ENCODE peak calls at places on chromosome 9, in ten cellular contexts. N is activated T-helper 1 cell treated with anti-CD3 and anti-CD28 coated beads, Interleukin-2, amount 50 U/mL, for 16 hours; L is stimulated activated CD4-positive, alpha-beta T cell treated with anti-CD3 and anti-CD28 coated beads, Interleukin-12 subunit alpha, Interleukin-12 subunit beta, amount 100 ng/mL, for 24 hours; I is mammary epithelial cell; Y is effector CD4-positive, alpha-beta T cell; K is stimulated activated CD8-positive, alpha-beta memory T cell treated with anti-CD3 and anti-CD28 coated beads, Interleukin-15, amount 100 ng/mL, for 48 hours; Q is fibroblast of the conjunctiva; O is SW480; Z is caudate nucleus; R is AML-193. E is an unnamed sample.
A peak's percentile ranks its signal among the peaks of the same experiment; 100 is the strongest.

GRCh38 chr9:10403283-10403682 is 209.5 kb downstream of the PTPRD start:
- DNase-seq in N (no peak), L (no peak), I (no peak), Y (no peak), K (no peak), Q (no peak), O (no peak), Z (no peak), R (no peak), E (no peak)

GRCh38 chr9:108885643-108886348 is 23.7 kb downstream of the ACTL7A start:
- DNase-seq in N (no peak), L (peak; percentile 31), I (peak; percentile 80), Y (no peak), K (peak; percentile 50), Q (peak; percentile 80), O (peak; percentile 59), Z (no peak), R (no peak), E (peak; percentile 74)

GRCh38 chr9:14189578-14189977 is 124.4 kb downstream of the NFIB start:
- DNase-seq in N (no peak), L (no peak), I (peak; percentile 40), Y (no peak), K (no peak), Q (no peak), O (no peak), Z (no peak), R (no peak), E (no peak)

GRCh38 chr9:126421567-126422428 is 95.2 kb downstream of the MVB12B start:
- DNase-seq in N (no peak), L (no peak), I (no peak), Y (no peak), K (no peak), Q (no peak), O (no peak), Z (no peak), R (no peak), E (no peak)

GRCh38 chr9:115941561-115942315 is 211.9 kb upstream of the PAPPA start:
- DNase-seq in N (no peak), L (no peak), I (peak; percentile 91), Y (no peak), K (no peak), Q (peak; percentile 23), O (no peak), Z (no peak), R (no peak), E (no peak)

GRCh38 chr9:127555830-127556820 is 56.0 kb upstream of the STXBP1 start:
- DNase-seq in N (no peak), L (no peak), I (peak; percentile 94), Y (peak; percentile 43), K (peak; percentile 66), Q (peak; percentile 84), O (peak; percentile 74), Z (no peak), R (peak; percentile 78), E (no peak)

GRCh38 chr9:127539259-127539981 is 72.7 kb upstream of the STXBP1 start:
- DNase-seq in N (no peak), L (no peak), I (no peak), Y (no peak), K (no peak), Q (no peak), O (no peak), Z (no peak), R (no peak), E (no peak)

GRCh38 chr9:93680445-93681315 is 104.3 kb downstream of the PHF2 start:
- DNase-seq in N (peak; percentile 2), L (no peak), I (no peak), Y (no peak), K (no peak), Q (no peak), O (no peak), Z (no peak), R (no peak), E (no peak)

GRCh38 chr9:94971378-94972131 is 245.1 kb downstream of the AOPEP start:
- DNase-seq in N (no peak), L (no peak), I (no peak), Y (no peak), K (no peak), Q (peak; percentile 52), O (no peak), Z (no peak), R (no peak), E (no peak)

E was measured in GM10248.